ENCODE peak calls at places on chromosomes 4 and X, in six cellular contexts. M is tibial nerve, X is GM12891, R is IMR-90, W is adrenal gland, C is upper lobe of left lung. U is an unnamed sample.
A peak's percentile ranks its signal among the peaks of the same experiment; 100 is the strongest.

GRCh38 chrX:129360175-129360574 is 163.1 kb downstream of the SMARCA1 start:
- DNase-seq in C (no peak), M (peak; percentile 45), R (peak; percentile 40), X (peak; percentile 3), W (peak; percentile 53), U (no peak)

GRCh38 chrX:129540068-129540653 is at the start of gene OCRL:
- DNase-seq in R (peak; percentile 59), X (peak; percentile 46), M (peak; percentile 53), C (peak; percentile 92), W (peak; percentile 67), U (peak; percentile 58)

GRCh38 chrX:132092439-132093065 is 35.3 kb downstream of the FRMD7 start:
- DNase-seq in X (peak; percentile 10), C (no peak), W (peak; percentile 47), R (peak; percentile 61), M (peak; percentile 81), U (peak; percentile 15)

GRCh38 chrX:22141061-22141460 is 108.9 kb downstream of the PHEX start:
- DNase-seq in M (no peak), R (no peak), W (no peak), X (no peak), C (no peak), U (no peak)

GRCh38 chr4:38965866-38966265 is 66.3 kb downstream of the TMEM156 start:
- DNase-seq in W (no peak), C (no peak), R (no peak), M (no peak), X (no peak), U (no peak)

GRCh38 chrX:122303761-122304160 is 880.3 kb upstream of the GRIA3 start:
- DNase-seq in R (no peak), X (no peak), M (no peak), W (no peak), C (no peak), U (no peak)

GRCh38 chr4:174763454-174764104 is 65.5 kb downstream of the GLRA3 start:
- DNase-seq in W (no peak), X (no peak), C (no peak), M (no peak), R (no peak), U (no peak)

GRCh38 chrX:121365572-121366161 is 318.3 kb downstream of the GLUD2 start:
- DNase-seq in X (no peak), W (no peak), R (no peak), C (no peak), M (no peak), U (no peak)

GRCh38 chr4:15895517-15895916 is 43.0 kb downstream of the FGFBP1 start:
- DNase-seq in X (no peak), C (no peak), M (no peak), R (no peak), W (no peak), U (no peak)

GRCh38 chr4:11537846-11538245 is 109.2 kb upstream of the HS3ST1 start:
- DNase-seq in C (no peak), W (no peak), M (no peak), R (no peak), X (no peak), U (no peak)

GRCh38 chrX:154727418-154728323 is 23.2 kb downstream of the GAB3 start:
- DNase-seq in X (no peak), R (peak; percentile 77), M (peak; percentile 52), C (no peak), W (no peak), U (no peak)

GRCh38 chrX:153801646-153802045 is 7.2 kb downstream of the SSR4 start:
- DNase-seq in X (no peak), M (no peak), C (peak; percentile 2), R (no peak), W (no peak), U (no peak)

GRCh38 chr4:71209161-71209560 is 129.7 kb upstream of the SLC4A4 start:
- DNase-seq in M (no peak), R (peak; percentile 82), W (no peak), X (no peak), C (no peak), U (no peak)

GRCh38 chr4:38871593-38871992 is 4.0 kb downstream of the FAM114A1 start:
- DNase-seq in M (no peak), W (no peak), X (no peak), C (no peak), R (peak; percentile 28), U (no peak)

GRCh38 chr4:48967101-48967500 is 19.0 kb upstream of the CWH43 start:
- DNase-seq in W (no peak), M (no peak), C (no peak), X (no peak), R (peak; percentile 1), U (no peak)

GRCh38 chr4:81628489-81628888 is 156.8 kb upstream of the RASGEF1B start:
- DNase-seq in M (no peak), X (no peak), R (no peak), W (no peak), C (no peak), U (no peak)
- TF ChIP-seq POLR2A in M (no peak), X (no peak), R (no peak), W (no peak), C (no peak), U (no peak)

DNA sequence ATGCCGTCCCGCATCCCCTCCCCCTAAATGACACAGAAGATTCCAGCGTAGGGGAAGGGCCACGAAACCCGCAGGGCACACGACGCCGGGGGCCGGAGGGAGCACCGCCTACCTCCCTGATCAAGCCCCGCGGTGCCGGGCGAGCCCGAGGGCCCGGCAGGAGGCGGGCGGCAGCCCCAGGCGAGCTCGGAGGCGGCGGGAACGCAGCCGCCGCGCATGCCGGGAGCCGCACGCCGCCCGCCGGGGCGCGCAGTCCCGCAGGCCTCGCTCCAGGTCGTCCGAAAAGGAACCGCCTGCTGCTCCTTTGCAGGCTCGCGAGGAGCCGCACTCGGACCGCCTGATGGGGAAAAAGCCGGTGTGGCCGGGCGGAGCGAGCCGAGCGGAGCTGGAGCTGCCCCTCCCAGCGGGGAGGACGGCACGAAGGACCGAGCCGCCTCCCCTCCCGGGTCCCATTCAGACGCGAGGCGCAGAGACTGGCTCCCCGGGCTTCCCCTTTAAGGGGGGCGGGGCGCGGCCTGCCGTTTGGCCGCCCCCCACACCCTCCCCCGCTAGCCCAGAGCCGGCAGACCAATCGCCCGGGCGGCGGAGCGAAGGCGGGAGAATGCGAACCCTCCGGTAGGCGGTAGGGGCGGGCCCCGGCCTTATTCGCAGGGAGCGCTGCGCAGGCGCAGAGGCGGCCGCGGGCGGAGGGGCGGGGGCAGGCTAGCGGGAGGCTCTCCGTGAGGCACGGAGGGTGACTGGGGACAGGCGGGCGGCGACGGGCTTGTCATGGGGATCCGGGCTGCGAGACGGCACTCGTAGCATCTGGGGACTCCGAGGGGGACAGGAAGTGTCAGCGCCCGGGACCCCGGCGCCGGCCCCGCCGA is 561 bp upstream of the ING2 start:
- DNase-seq in R (peak; percentile 96), M (peak; percentile 97), X (peak; percentile 75), W (peak; percentile 100), C (peak; percentile 100), U (peak; percentile 65)
- TF ChIP-seq POLR2A in R (peak; percentile 74), M (peak; percentile 48), X (peak; percentile 68), W (peak; percentile 90), C (peak; percentile 67), U (peak; percentile 64)

DNA sequence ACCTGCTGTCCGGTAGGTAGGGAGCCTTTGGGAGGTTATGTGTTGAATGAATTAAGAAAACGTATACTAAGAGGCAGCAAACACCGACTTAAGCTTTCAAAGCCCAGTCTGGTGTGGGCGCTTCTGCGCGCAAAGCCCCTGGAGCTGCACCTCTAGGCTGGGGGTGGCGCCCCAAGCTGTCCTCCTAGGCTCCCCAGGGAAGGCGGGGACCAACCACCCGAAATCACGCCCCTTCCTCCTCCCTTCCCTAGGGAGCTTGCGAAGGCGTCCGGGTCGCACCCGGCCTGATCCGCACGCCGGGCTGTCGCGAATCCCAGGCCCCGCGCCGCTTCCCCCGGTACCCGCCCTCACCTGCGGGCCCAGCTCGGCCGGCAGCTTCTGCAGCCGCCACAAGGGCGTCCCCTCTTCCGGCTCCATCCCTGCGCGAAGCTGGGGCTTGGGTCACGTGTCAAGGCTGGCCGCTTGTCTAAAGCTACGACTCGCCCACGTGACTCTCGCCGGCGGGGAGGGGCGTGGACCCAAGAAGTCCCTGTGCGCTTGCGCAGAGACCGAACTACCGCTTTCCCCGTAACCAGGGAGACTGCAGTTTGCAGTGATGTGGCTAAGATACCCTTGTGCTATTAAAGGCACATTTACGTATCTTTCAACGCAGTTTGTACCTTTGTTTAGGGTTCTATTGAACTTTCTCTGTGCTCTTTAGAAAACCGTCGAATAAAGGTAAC is at the start of gene COMMD8:
- DNase-seq in W (peak; percentile 95), R (peak; percentile 95), X (peak; percentile 83), M (peak; percentile 96), C (peak; percentile 98), U (peak; percentile 57)
- TF ChIP-seq POLR2A in W (peak; percentile 48), R (peak; percentile 39), X (peak; percentile 84), M (peak; percentile 60), C (no peak), U (peak; percentile 83)

DNA sequence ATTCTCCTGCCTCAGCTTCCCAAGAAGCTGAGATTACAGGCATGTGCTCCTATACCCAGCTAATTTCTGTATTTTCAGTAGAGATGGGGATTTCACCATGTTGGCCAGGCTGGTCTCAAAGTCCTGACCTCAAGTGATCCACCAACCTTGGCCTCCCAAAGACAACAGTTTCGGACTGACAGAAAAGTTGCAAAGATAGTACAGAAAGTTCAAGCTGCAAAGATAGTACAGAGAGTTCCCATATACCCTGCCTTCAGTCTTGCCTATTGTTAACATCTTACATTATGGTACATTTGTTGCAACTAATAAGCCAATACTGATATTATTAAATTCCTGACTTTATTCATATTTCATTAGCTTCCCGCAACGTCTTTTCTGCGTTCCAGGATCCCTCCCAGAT is 65.8 kb downstream of the SUPT20HL2 start:
- DNase-seq in R (no peak), M (no peak), C (no peak), W (no peak), X (no peak), U (no peak)
- TF ChIP-seq POLR2A in R (no peak), M (no peak), C (no peak), W (no peak), X (no peak), U (no peak)